ENCODE peak calls at places on chromosomes 2 and 18, in four cellular contexts. U is K562, N is IMR-90, W is A549. C is an unnamed sample.

GRCh38 chr18:39667905-39668304 is 2102.3 kb upstream of the CELF4 start:
- DNase-seq in U (no peak), N (peak; percentile 28), W (no peak), C (no peak)

GRCh38 chr2:194464964-194465638 is 1191.9 kb upstream of the SLC39A10 start:
- DNase-seq in U (no peak), N (no peak), W (no peak), C (no peak)

GRCh38 chr18:36600548-36600947 is 228.3 kb downstream of the TPGS2 start:
- DNase-seq in U (no peak), N (no peak), W (no peak), C (no peak)

GRCh38 chr18:25686960-25687520 is 335.1 kb upstream of the ZNF521 start:
- DNase-seq in U (no peak), N (peak; percentile 19), W (no peak), C (no peak)

GRCh38 chr2:144364988-144365738 is 154.8 kb downstream of the ZEB2 start:
- DNase-seq in U (peak; percentile 39), N (peak; percentile 72), W (no peak), C (peak; percentile 40)

GRCh38 chr2:8889978-8890377 is 52.6 kb upstream of the KIDINS220 start:
- DNase-seq in U (no peak), N (peak; percentile 19), W (no peak), C (no peak)

GRCh38 chr2:203683932-203684556 is 22.4 kb upstream of the CD28 start:
- DNase-seq in U (no peak), N (peak; percentile 92), W (peak; percentile 38), C (peak; percentile 28)

GRCh38 chr2:10863837-10864236 is 47.9 kb upstream of the KCNF1 start:
- DNase-seq in U (no peak), N (peak; percentile 44), W (no peak), C (peak; percentile 75)

GRCh38 chr2:202115385-202116060 is 42.5 kb downstream of the KIAA2012 start:
- DNase-seq in U (no peak), N (peak; percentile 89), W (peak; percentile 47), C (no peak)

GRCh38 chr2:187942876-187943275 is 348.8 kb upstream of the GULP1 start:
- DNase-seq in U (no peak), N (no peak), W (no peak), C (no peak)

GRCh38 chr2:159968282-159968900 is 94.0 kb downstream of the PLA2R1 start:
- DNase-seq in U (peak; percentile 31), N (peak; percentile 41), W (peak; percentile 41), C (no peak)

GRCh38 chr18:57846258-57846657 is 43.1 kb upstream of the ATP8B1 start:
- DNase-seq in U (peak; percentile 78), N (peak; percentile 88), W (peak; percentile 62), C (no peak)

GRCh38 chr2:163736433-163737168 is 793 bp upstream of the FIGN start:
- DNase-seq in U (no peak), N (no peak), W (peak; percentile 63), C (no peak)

GRCh38 chr2:127675335-127676261 is at the start of gene LIMS2:
- DNase-seq in U (no peak), N (peak; percentile 33), W (peak; percentile 48), C (no peak)

GRCh38 chr2:31483246-31483645 is 68.7 kb upstream of the XDH start:
- DNase-seq in U (no peak), N (no peak), W (no peak), C (no peak)

GRCh38 chr2:111919794-111920608 is 21.6 kb downstream of the MERTK start:
- DNase-seq in U (no peak), N (no peak), W (no peak), C (no peak)

GRCh38 chr2:138708682-138709241 is 71.4 kb downstream of the NXPH2 start:
- DNase-seq in U (no peak), N (peak; percentile 34), W (no peak), C (no peak)

GRCh38 chr2:201984800-201985525 is 48.7 kb upstream of the FZD7 start:
- DNase-seq in U (no peak), N (no peak), W (no peak), C (no peak)

GRCh38 chr2:170396799-170397459 is 219.0 kb downstream of the MYO3B start:
- DNase-seq in U (peak; percentile 39), N (peak; percentile 4), W (peak; percentile 19), C (no peak)

DNA sequence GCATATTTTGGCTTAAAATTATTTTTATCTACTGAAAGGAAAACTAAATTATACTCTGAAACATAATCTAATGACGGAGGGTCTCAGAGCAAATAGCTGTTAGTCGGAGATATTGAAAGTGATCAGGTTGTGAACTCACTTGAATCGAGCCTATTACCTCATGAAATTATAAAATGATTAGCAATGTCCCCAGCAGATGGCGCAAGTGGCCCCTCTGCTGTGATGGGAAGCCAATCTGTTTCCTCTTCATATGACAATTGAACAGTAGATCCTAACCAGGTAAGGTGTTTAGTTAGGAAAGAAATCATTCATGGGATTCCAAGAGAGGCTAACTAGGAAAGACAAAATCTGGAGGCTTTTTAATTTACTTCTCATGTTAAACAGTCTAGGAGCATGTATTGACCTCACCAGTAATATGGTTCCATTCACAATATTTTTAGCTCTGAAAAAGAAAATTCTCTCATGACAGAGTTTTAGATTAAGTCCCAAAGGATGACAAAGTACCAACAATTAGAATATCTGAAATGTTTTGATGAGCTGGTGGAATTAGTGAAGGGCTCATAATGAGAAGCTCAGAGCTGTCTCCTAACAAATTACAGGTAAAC is 29.9 kb upstream of the MPPE1 start:
- DNase-seq in U (peak; percentile 67), N (peak; percentile 61), W (peak; percentile 69), C (peak; percentile 23)
- TF ChIP-seq ELK1 in U (no peak), N (no peak), W (no peak), C (no peak)

GRCh38 chr2:4018535-4018934 is 315.2 kb downstream of the DCDC2C start:
- DNase-seq in U (no peak), N (no peak), W (no peak), C (no peak)

GRCh38 chr2:4024561-4024960 is 321.2 kb downstream of the DCDC2C start:
- DNase-seq in U (no peak), N (no peak), W (no peak), C (no peak)

GRCh38 chr2:4020649-4021048 is 317.3 kb downstream of the DCDC2C start:
- DNase-seq in U (no peak), N (no peak), W (no peak), C (no peak)

GRCh38 chr2:4020153-4020552 is 316.8 kb downstream of the DCDC2C start:
- DNase-seq in U (no peak), N (no peak), W (peak; percentile 33), C (no peak)
- TF ChIP-seq ELK1 in U (no peak), N (no peak), W (no peak), C (no peak)

GRCh38 chr2:88184762-88185161 is 14.6 kb downstream of the THNSL2 start:
- DNase-seq in U (no peak), N (no peak), W (no peak), C (no peak)

GRCh38 chr2:88185480-88185879 is 15.3 kb downstream of the THNSL2 start:
- DNase-seq in U (no peak), N (no peak), W (no peak), C (no peak)

GRCh38 chr2:88188741-88189140 is 18.6 kb downstream of the THNSL2 start:
- DNase-seq in U (no peak), N (no peak), W (no peak), C (no peak)

GRCh38 chr2:88187927-88188326 is 17.8 kb downstream of the THNSL2 start:
- DNase-seq in U (peak; percentile 44), N (no peak), W (peak; percentile 24), C (no peak)

GRCh38 chr2:88187038-88187676 is 17.0 kb downstream of the THNSL2 start:
- DNase-seq in U (peak; percentile 68), N (peak; percentile 21), W (peak; percentile 63), C (no peak)
- TF ChIP-seq ELK1 in U (no peak), N (no peak), W (no peak), C (no peak)

GRCh38 chr2:47572136-47572535 is 169.2 kb downstream of the MSH2 start:
- DNase-seq in U (no peak), N (no peak), W (no peak), C (no peak)

GRCh38 chr2:47569658-47570398 is 166.9 kb downstream of the MSH2 start:
- DNase-seq in U (no peak), N (peak; percentile 6), W (peak; percentile 33), C (no peak)

GRCh38 chr2:47566207-47566858 is 163.4 kb downstream of the MSH2 start:
- DNase-seq in U (no peak), N (no peak), W (no peak), C (no peak)

GRCh38 chr2:47564129-47564528 is 161.2 kb downstream of the MSH2 start:
- DNase-seq in U (no peak), N (no peak), W (no peak), C (no peak)

DNA sequence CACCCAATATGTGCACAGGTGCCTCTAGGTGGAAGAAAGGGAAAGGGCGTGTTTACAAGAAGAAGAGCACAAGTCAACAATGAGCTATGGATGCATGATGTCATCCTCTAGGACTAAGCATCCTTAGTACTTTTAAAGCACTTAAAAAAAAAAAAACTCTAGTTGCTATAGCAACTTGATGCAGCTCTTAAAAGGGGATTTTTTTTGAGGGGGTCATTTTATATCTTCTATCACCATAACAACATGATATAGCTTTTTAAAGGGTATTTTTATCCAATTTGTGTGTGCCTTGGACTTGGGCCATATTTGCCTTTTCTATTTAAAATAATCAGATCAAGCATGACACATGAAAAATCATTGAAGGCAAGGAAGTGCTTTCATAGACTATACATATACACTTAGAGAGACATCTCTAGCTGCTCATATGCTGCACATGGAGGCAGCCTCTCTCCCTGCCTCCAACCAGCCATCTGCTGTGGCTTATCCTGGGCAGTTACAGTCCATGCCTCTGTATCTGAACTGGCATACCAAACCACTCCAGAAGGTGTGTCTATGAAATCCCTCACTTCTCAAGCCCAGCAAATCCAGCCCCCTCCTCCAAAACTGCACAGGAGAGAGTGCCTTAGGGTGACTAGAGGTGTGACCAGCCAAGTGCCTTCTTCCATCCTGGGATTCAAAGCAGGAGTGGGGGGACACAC is 165.4 kb downstream of the MSH2 start:
- DNase-seq in U (no peak), N (no peak), W (no peak), C (no peak)
- TF ChIP-seq ELK1 in U (no peak), N (no peak), W (no peak), C (no peak)

GRCh38 chr18:250685-251084 is 17.2 kb downstream of the THOC1 start:
- DNase-seq in U (no peak), N (peak; percentile 70), W (no peak), C (no peak)
- TF ChIP-seq ELK1 in U (no peak), N (no peak), W (no peak), C (no peak)

GRCh38 chr2:70525032-70525431 is 28.6 kb downstream of the TGFA start:
- DNase-seq in U (no peak), N (no peak), W (peak; percentile 73), C (no peak)
- TF ChIP-seq ELK1 in U (no peak), N (no peak), W (no peak), C (no peak)